ENCODE peak calls at places on chromosome 1, in nine cellular contexts. Y, U, G, Q, V, Z, C, L and M are unnamed samples.

GRCh38 chr1:198764748-198765147 is 125.9 kb downstream of the PTPRC start:
- DNase-seq in Y (peak), U (no peak), G (no peak), Q (no peak), V (no peak), Z (no peak), C (no peak), L (no peak), M (no peak)

GRCh38 chr1:100699744-100700143 is 19.8 kb upstream of the VCAM1 start:
- DNase-seq in Y (peak), U (peak), G (no peak), Q (no peak), V (peak), Z (no peak), C (no peak), L (no peak), M (peak)

GRCh38 chr1:246113555-246114095 is 393.5 kb downstream of the SMYD3 start:
- DNase-seq in Y (peak), U (no peak), G (no peak), Q (no peak), V (peak), Z (no peak), C (peak), L (peak), M (no peak)

GRCh38 chr1:86155061-86155806 is 1.3 kb downstream of the COL24A1 start:
- DNase-seq in Y (no peak), U (no peak), G (peak), Q (no peak), V (peak), Z (peak), C (peak), L (peak), M (peak)

GRCh38 chr1:8314346-8315280 is 3.3 kb upstream of the SLC45A1 start:
- DNase-seq in Y (peak), U (peak), G (peak), Q (peak), V (peak), Z (no peak), C (peak), L (peak), M (peak)

GRCh38 chr1:156644640-156645039 is 2.7 kb downstream of the BCAN start:
- DNase-seq in Y (no peak), U (no peak), G (no peak), Q (no peak), V (no peak), Z (peak), C (no peak), L (no peak), M (no peak)

GRCh38 chr1:3714284-3714741 is 37.9 kb upstream of the CCDC27 start:
- DNase-seq in Y (no peak), U (no peak), G (no peak), Q (no peak), V (no peak), Z (no peak), C (no peak), L (no peak), M (no peak)

GRCh38 chr1:1058921-1059493 is 15.1 kb downstream of the RNF223 start:
- DNase-seq in Y (no peak), U (peak), G (no peak), Q (no peak), V (peak), Z (no peak), C (peak), L (peak), M (peak)

GRCh38 chr1:238710697-238711096 is 675.7 kb upstream of the CHRM3 start:
- DNase-seq in Y (peak), U (peak), G (no peak), Q (no peak), V (peak), Z (no peak), C (no peak), L (peak), M (no peak)

GRCh38 chr1:199292873-199293272 is 654.0 kb downstream of the PTPRC start:
- DNase-seq in Y (no peak), U (no peak), G (no peak), Q (no peak), V (no peak), Z (no peak), C (no peak), L (no peak), M (no peak)

GRCh38 chr1:232059726-232060360 is 433.3 kb downstream of the DISC1 start:
- DNase-seq in Y (no peak), U (no peak), G (no peak), Q (no peak), V (no peak), Z (no peak), C (no peak), L (no peak), M (no peak)

GRCh38 chr1:45198185-45198584 is 8.2 kb downstream of the ZSWIM5 start:
- DNase-seq in Y (no peak), U (no peak), G (no peak), Q (no peak), V (no peak), Z (no peak), C (no peak), L (no peak), M (no peak)

GRCh38 chr1:3455630-3456448 is 1.4 kb downstream of the ARHGEF16 start:
- DNase-seq in Y (no peak), U (no peak), G (no peak), Q (no peak), V (no peak), Z (peak), C (no peak), L (no peak), M (no peak)

GRCh38 chr1:980602-981395 is 1.1 kb downstream of the PERM1 start:
- DNase-seq in Y (no peak), U (no peak), G (no peak), Q (no peak), V (no peak), Z (peak), C (no peak), L (no peak), M (no peak)

GRCh38 chr1:116345830-116346229 is 27.2 kb upstream of the ATP1A1 start:
- DNase-seq in Y (no peak), U (no peak), G (peak), Q (no peak), V (no peak), Z (no peak), C (no peak), L (peak), M (no peak)

GRCh38 chr1:44423706-44424546 is 18.9 kb downstream of the RNF220 start:
- DNase-seq in Y (peak), U (peak), G (no peak), Q (no peak), V (no peak), Z (no peak), C (no peak), L (no peak), M (peak)

GRCh38 chr1:200442537-200443169 is 32.8 kb upstream of the ZNF281 start:
- DNase-seq in Y (no peak), U (peak), G (no peak), Q (no peak), V (no peak), Z (no peak), C (no peak), L (no peak), M (no peak)

GRCh38 chr1:182235952-182236650 is 155.5 kb downstream of the GLUL start:
- DNase-seq in Y (peak), U (peak), G (no peak), Q (peak), V (no peak), Z (no peak), C (peak), L (no peak), M (peak)

GRCh38 chr1:234770924-234771540 is 161.1 kb upstream of the IRF2BP2 start:
- DNase-seq in Y (no peak), U (no peak), G (no peak), Q (no peak), V (no peak), Z (no peak), C (no peak), L (no peak), M (no peak)

GRCh38 chr1:51488372-51489050 is 30.6 kb downstream of the EPS15 start:
- DNase-seq in Y (peak), U (no peak), G (no peak), Q (no peak), V (peak), Z (no peak), C (peak), L (peak), M (no peak)

GRCh38 chr1:232767381-232768074 is 37.7 kb upstream of the MAP10 start:
- DNase-seq in Y (peak), U (peak), G (no peak), Q (peak), V (peak), Z (no peak), C (no peak), L (no peak), M (peak)

GRCh38 chr1:153386500-153386901 is 4.4 kb downstream of the S100A8 start:
- DNase-seq in Y (no peak), U (no peak), G (no peak), Q (no peak), V (no peak), Z (no peak), C (no peak), L (no peak), M (no peak)

GRCh38 chr1:9281071-9281827 is 11.4 kb upstream of the SPSB1 start:
- DNase-seq in Y (no peak), U (no peak), G (no peak), Q (no peak), V (peak), Z (peak), C (no peak), L (no peak), M (peak)

GRCh38 chr1:147539122-147539575 is 2.2 kb upstream of the BCL9 start:
- DNase-seq in Y (peak), U (peak), G (peak), Q (peak), V (peak), Z (no peak), C (peak), L (peak), M (peak)

GRCh38 chr1:111976842-111977241 is 12.6 kb downstream of the KCND3 start:
- DNase-seq in Y (no peak), U (no peak), G (no peak), Q (no peak), V (no peak), Z (no peak), C (no peak), L (no peak), M (no peak)

GRCh38 chr1:234186037-234186688 is 187.1 kb upstream of the COA6 start:
- DNase-seq in Y (peak), U (peak), G (no peak), Q (peak), V (no peak), Z (no peak), C (no peak), L (peak), M (peak)

GRCh38 chr1:221637641-221638041 is 104.2 kb downstream of the DUSP10 start:
- DNase-seq in Y (peak), U (peak), G (no peak), Q (no peak), V (peak), Z (no peak), C (no peak), L (no peak), M (peak)

GRCh38 chr1:47682198-47682597 is 244.4 kb downstream of the FOXD2 start:
- DNase-seq in Y (no peak), U (no peak), G (no peak), Q (no peak), V (no peak), Z (no peak), C (no peak), L (no peak), M (no peak)

GRCh38 chr1:203464226-203464625 is 11.4 kb upstream of the PRELP start:
- DNase-seq in Y (no peak), U (peak), G (no peak), Q (no peak), V (no peak), Z (no peak), C (no peak), L (peak), M (peak)

GRCh38 chr1:248239478-248239877 is 8.3 kb downstream of the OR2M4 start:
- DNase-seq in Y (no peak), U (no peak), G (no peak), Q (no peak), V (no peak), Z (no peak), C (no peak), L (no peak), M (no peak)

GRCh38 chr1:151210830-151211229 is 12.5 kb downstream of the PIP5K1A start:
- DNase-seq in Y (peak), U (peak), G (no peak), Q (no peak), V (peak), Z (no peak), C (no peak), L (no peak), M (peak)

GRCh38 chr1:184555665-184556641 is 169.1 kb downstream of the C1orf21 start:
- DNase-seq in Y (no peak), U (peak), G (no peak), Q (no peak), V (no peak), Z (no peak), C (no peak), L (no peak), M (no peak)

GRCh38 chr1:205009666-205010065 is 33.3 kb upstream of the CNTN2 start:
- DNase-seq in Y (no peak), U (no peak), G (no peak), Q (no peak), V (no peak), Z (no peak), C (no peak), L (no peak), M (no peak)

GRCh38 chr1:30012455-30013440 is 710.6 kb downstream of the MATN1 start:
- DNase-seq in Y (no peak), U (no peak), G (no peak), Q (no peak), V (no peak), Z (no peak), C (no peak), L (no peak), M (no peak)

GRCh38 chr1:153277852-153278251 is 18.4 kb downstream of the LORICRIN start:
- DNase-seq in Y (no peak), U (peak), G (no peak), Q (peak), V (no peak), Z (no peak), C (peak), L (peak), M (no peak)

GRCh38 chr1:244010191-244010590 is 40.9 kb upstream of the ZBTB18 start:
- DNase-seq in Y (peak), U (peak), G (no peak), Q (no peak), V (no peak), Z (no peak), C (peak), L (peak), M (peak)

GRCh38 chr1:1531947-1532346 is 8.5 kb downstream of the TMEM240 start:
- DNase-seq in Y (no peak), U (no peak), G (no peak), Q (no peak), V (no peak), Z (no peak), C (no peak), L (no peak), M (no peak)

GRCh38 chr1:232872738-232873137 is 67.5 kb downstream of the MAP10 start:
- DNase-seq in Y (no peak), U (no peak), G (no peak), Q (no peak), V (no peak), Z (no peak), C (no peak), L (no peak), M (no peak)

GRCh38 chr1:60126733-60127132 is 53.2 kb upstream of the C1orf87 start:
- DNase-seq in Y (no peak), U (no peak), G (no peak), Q (no peak), V (peak), Z (no peak), C (no peak), L (peak), M (no peak)

GRCh38 chr1:110677016-110677415 is 2.3 kb upstream of the KCNA3 start:
- DNase-seq in Y (no peak), U (peak), G (no peak), Q (no peak), V (no peak), Z (no peak), C (no peak), L (no peak), M (no peak)

GRCh38 chr1:223714849-223715709 is 2.7 kb downstream of the CAPN2 start:
- DNase-seq in Y (peak), U (peak), G (no peak), Q (peak), V (peak), Z (no peak), C (peak), L (peak), M (peak)
- H3K9ac ChIP-seq in Y (peak), U (peak), G (no peak), Q (peak), V (peak), Z (peak), C (peak), L (peak), M (peak)

GRCh38 chr1:6628971-6629479 is 4.4 kb downstream of the THAP3 start:
- DNase-seq in Y (no peak), U (no peak), G (no peak), Q (no peak), V (no peak), Z (no peak), C (no peak), L (no peak), M (no peak)

GRCh38 chr1:6630027-6630426 is 5.4 kb downstream of the THAP3 start:
- DNase-seq in Y (no peak), U (no peak), G (no peak), Q (no peak), V (no peak), Z (no peak), C (no peak), L (no peak), M (no peak)

GRCh38 chr1:6627031-6627430 is 2.4 kb downstream of the THAP3 start:
- DNase-seq in Y (no peak), U (no peak), G (no peak), Q (no peak), V (no peak), Z (no peak), C (no peak), L (no peak), M (no peak)

GRCh38 chr1:6625579-6626149 is 996 bp downstream of the THAP3 start:
- DNase-seq in Y (peak), U (peak), G (no peak), Q (no peak), V (peak), Z (no peak), C (peak), L (peak), M (peak)

DNA sequence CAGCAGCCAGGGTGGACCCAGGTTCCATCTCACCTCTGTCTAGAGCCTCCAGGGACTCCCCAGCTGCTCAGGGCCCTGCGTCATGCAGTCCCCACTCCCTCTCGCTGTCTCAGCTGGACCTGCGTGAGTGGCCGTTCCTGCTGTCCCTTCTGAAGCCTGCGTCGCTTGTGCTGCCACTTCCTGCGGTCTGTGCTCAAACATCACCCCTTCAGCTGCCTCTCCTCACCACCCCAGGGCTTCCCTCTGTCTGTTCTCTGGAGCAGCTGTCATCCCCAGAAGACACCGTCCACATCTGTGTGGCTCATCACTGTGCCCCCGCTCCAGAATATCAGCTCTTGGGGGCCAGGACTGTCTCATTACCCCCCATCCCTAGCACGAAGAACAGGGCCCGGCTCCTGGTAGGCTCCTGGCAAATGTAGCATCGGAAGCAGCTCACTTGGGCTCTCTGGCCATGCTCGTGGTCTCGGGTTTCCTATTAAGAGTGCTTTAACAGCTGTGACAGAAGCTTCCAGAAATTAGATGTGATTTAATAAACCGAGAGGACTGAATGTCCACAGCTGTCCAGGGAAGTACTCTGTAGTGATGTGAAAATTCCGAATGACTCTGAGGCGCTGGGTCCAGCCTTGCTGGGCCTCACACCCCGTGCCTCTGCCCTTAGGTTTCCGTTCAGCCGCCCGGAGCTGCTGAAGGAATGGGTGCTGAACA is 3.3 kb downstream of the THAP3 start:
- DNase-seq in Y (no peak), U (no peak), G (no peak), Q (no peak), V (no peak), Z (no peak), C (no peak), L (no peak), M (no peak)
- H3K9ac ChIP-seq in Y (no peak), U (no peak), G (peak), Q (no peak), V (no peak), Z (no peak), C (peak), L (no peak), M (no peak)

GRCh38 chr1:27864264-27864895 is 8.0 kb upstream of the THEMIS2 start:
- DNase-seq in Y (no peak), U (peak), G (no peak), Q (no peak), V (peak), Z (peak), C (peak), L (no peak), M (peak)
- H3K9ac ChIP-seq in Y (no peak), U (peak), G (no peak), Q (no peak), V (peak), Z (no peak), C (peak), L (no peak), M (peak)

GRCh38 chr1:22163578-22163977 is 20.7 kb upstream of the WNT4 start:
- DNase-seq in Y (no peak), U (no peak), G (no peak), Q (no peak), V (no peak), Z (no peak), C (no peak), L (no peak), M (no peak)

GRCh38 chr1:22159858-22160257 is 17.0 kb upstream of the WNT4 start:
- DNase-seq in Y (no peak), U (no peak), G (no peak), Q (no peak), V (no peak), Z (no peak), C (no peak), L (no peak), M (no peak)

GRCh38 chr1:22166439-22166838 is 23.5 kb upstream of the WNT4 start:
- DNase-seq in Y (no peak), U (no peak), G (no peak), Q (no peak), V (no peak), Z (no peak), C (no peak), L (peak), M (no peak)

GRCh38 chr1:22164841-22165808 is 22.2 kb upstream of the WNT4 start:
- DNase-seq in Y (no peak), U (no peak), G (no peak), Q (no peak), V (no peak), Z (no peak), C (no peak), L (no peak), M (no peak)

DNA sequence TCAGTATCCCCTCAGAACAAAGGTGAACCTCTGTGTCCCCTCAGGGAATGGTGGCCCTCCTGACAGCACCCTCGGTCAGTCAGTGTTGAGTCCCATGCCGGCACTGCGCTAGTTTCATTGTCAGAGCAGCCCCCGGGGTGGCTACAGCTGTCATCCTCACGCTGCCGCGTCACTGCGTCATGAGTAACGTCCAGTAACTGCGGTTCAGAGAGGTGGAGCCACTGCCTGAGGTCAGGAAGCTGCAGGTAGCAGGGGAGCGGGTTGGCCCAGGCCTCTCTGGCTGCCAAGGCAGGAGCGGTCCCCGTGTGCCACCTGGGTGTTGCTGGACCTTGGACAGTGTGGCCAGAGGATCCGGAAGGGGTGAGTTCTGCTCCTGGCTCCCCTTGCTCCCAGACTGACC is 20.2 kb upstream of the WNT4 start:
- DNase-seq in Y (no peak), U (no peak), G (no peak), Q (no peak), V (no peak), Z (no peak), C (peak), L (no peak), M (no peak)
- H3K9ac ChIP-seq in Y (no peak), U (no peak), G (peak), Q (peak), V (no peak), Z (no peak), C (peak), L (no peak), M (no peak)

GRCh38 chr1:114505148-114505561 is 5.8 kb downstream of the TRIM33 start:
- DNase-seq in Y (no peak), U (peak), G (no peak), Q (no peak), V (no peak), Z (no peak), C (peak), L (no peak), M (no peak)

GRCh38 chr1:114502080-114502479 is 8.9 kb downstream of the TRIM33 start:
- DNase-seq in Y (no peak), U (no peak), G (no peak), Q (no peak), V (no peak), Z (no peak), C (no peak), L (no peak), M (no peak)

GRCh38 chr1:114508386-114508898 is 2.6 kb downstream of the TRIM33 start:
- DNase-seq in Y (no peak), U (no peak), G (no peak), Q (no peak), V (no peak), Z (no peak), C (no peak), L (no peak), M (no peak)

GRCh38 chr1:114509596-114510234 is 1.3 kb downstream of the TRIM33 start:
- DNase-seq in Y (no peak), U (peak), G (no peak), Q (no peak), V (peak), Z (no peak), C (no peak), L (peak), M (peak)

GRCh38 chr1:114504023-114504422 is 7.0 kb downstream of the TRIM33 start:
- DNase-seq in Y (no peak), U (no peak), G (no peak), Q (no peak), V (no peak), Z (no peak), C (no peak), L (no peak), M (no peak)
- H3K9ac ChIP-seq in Y (no peak), U (no peak), G (no peak), Q (no peak), V (no peak), Z (no peak), C (peak), L (no peak), M (no peak)